ENCODE peak calls at places on chromosomes 6 and 20, in five cellular contexts. N is mammary epithelial cell, K is GM13976, T is psoas muscle, V is right lobe of liver. R is an unnamed sample.

GRCh38 chr6:16503241-16503775 is 258.0 kb downstream of the ATXN1 start:
- DNase-seq in T (no peak), V (no peak), N (no peak), K (no peak), R (no peak)

GRCh38 chr6:71906813-71907212 is 20.5 kb downstream of the RIMS1 start:
- DNase-seq in V (no peak), T (no peak), N (no peak), K (no peak), R (no peak)

GRCh38 chr6:114135348-114136002 is 164.5 kb upstream of the HDAC2 start:
- DNase-seq in V (no peak), K (no peak), N (no peak), T (no peak), R (no peak)

GRCh38 chr20:12371955-12372354 is 454.3 kb downstream of the BTBD3 start:
- DNase-seq in N (no peak), T (no peak), V (no peak), K (no peak), R (no peak)

GRCh38 chr6:11152581-11152980 is 41.1 kb upstream of the ERVFRD-1 start:
- DNase-seq in T (no peak), N (no peak), V (no peak), K (no peak), R (no peak)

GRCh38 chr20:51918561-51918960 is 116.2 kb upstream of the SALL4 start:
- DNase-seq in K (no peak), V (no peak), N (no peak), T (no peak), R (no peak)

GRCh38 chr6:127637830-127638229 is 60.9 kb downstream of the C6orf58 start:
- DNase-seq in V (no peak), K (no peak), N (no peak), T (no peak), R (no peak)

GRCh38 chr20:61886721-61887658 is 178.7 kb downstream of the TAF4 start:
- DNase-seq in T (peak), V (no peak), N (peak), K (peak), R (peak)

GRCh38 chr6:138182939-138183791 is 21.4 kb downstream of the ARFGEF3 start:
- DNase-seq in V (no peak), K (no peak), T (no peak), N (no peak), R (no peak)

GRCh38 chr20:44810061-44810390 is 320 bp downstream of the RIMS4 start:
- DNase-seq in N (no peak), K (no peak), T (no peak), V (no peak), R (no peak)

GRCh38 chr6:144678844-144679243 is 393.7 kb downstream of the UTRN start:
- DNase-seq in V (no peak), T (no peak), K (no peak), N (no peak), R (no peak)

GRCh38 chr20:58715709-58716475 is 23.3 kb downstream of the NPEPL1 start:
- DNase-seq in N (no peak), V (peak), K (peak), T (peak), R (no peak)

GRCh38 chr6:126063512-126064146 is 77.3 kb downstream of the TRMT11 start:
- DNase-seq in V (no peak), T (no peak), N (no peak), K (no peak), R (no peak)

GRCh38 chr6:75204222-75204958 is 1.5 kb downstream of the COL12A1 start:
- DNase-seq in V (no peak), K (peak), N (peak), T (peak), R (peak)

GRCh38 chr6:45709834-45710233 is 305.8 kb downstream of the CLIC5 start:
- DNase-seq in K (peak), N (no peak), V (no peak), T (no peak), R (peak)

GRCh38 chr6:85450578-85450884 is 648 bp downstream of the NT5E start:
- DNase-seq in K (peak), T (no peak), V (no peak), N (no peak), R (peak)

GRCh38 chr6:13251242-13251641 is 77.1 kb downstream of the TBC1D7 start:
- DNase-seq in V (no peak), T (no peak), N (no peak), K (no peak), R (no peak)

GRCh38 chr6:3206339-3207015 is 21.0 kb downstream of the TUBB2B start:
- DNase-seq in V (no peak), T (no peak), K (no peak), N (no peak), R (no peak)
- TF ChIP-seq CTCF in V (no peak), T (no peak), K (no peak), N (peak), R (no peak)

GRCh38 chr6:151661928-151662327 is 145.6 kb upstream of the ESR1 start:
- DNase-seq in K (no peak), T (no peak), N (no peak), V (no peak), R (no peak)
- TF ChIP-seq CTCF in K (peak), T (no peak), N (peak), V (peak), R (no peak)

DNA sequence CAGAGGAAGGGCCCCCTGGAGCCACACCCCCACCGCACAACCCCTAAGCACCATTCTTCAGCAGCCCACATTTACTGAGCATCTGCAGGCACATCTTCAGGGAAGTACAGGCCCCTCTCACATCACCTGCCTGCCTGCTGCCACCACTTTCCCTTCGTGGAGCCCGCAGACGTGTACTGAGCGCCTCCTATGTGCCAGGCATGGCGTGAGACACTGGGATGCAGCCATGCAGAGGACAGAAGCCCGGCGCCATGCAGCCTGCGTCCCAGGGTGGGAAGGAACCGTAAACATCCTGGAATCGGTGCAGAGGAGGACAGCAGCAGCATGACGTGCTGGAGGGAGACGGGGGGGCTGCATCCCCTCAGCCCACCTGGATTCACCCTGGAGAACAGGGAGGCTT is 78.1 kb downstream of the GRM4 start:
- DNase-seq in V (no peak), T (no peak), K (no peak), N (no peak), R (no peak)
- TF ChIP-seq CTCF in V (no peak), T (no peak), K (no peak), N (no peak), R (no peak)

GRCh38 chr6:4858194-4859028 is 82.2 kb downstream of the CDYL start:
- DNase-seq in K (no peak), V (no peak), T (no peak), N (no peak), R (no peak)

GRCh38 chr6:4853782-4854511 is 77.7 kb downstream of the CDYL start:
- DNase-seq in T (no peak), V (no peak), K (no peak), N (peak), R (no peak)

GRCh38 chr6:4853349-4853748 is 77.1 kb downstream of the CDYL start:
- DNase-seq in K (no peak), N (no peak), V (no peak), T (no peak), R (no peak)

GRCh38 chr6:4860387-4860786 is 84.2 kb downstream of the CDYL start:
- DNase-seq in V (no peak), N (no peak), T (no peak), K (no peak), R (no peak)

DNA sequence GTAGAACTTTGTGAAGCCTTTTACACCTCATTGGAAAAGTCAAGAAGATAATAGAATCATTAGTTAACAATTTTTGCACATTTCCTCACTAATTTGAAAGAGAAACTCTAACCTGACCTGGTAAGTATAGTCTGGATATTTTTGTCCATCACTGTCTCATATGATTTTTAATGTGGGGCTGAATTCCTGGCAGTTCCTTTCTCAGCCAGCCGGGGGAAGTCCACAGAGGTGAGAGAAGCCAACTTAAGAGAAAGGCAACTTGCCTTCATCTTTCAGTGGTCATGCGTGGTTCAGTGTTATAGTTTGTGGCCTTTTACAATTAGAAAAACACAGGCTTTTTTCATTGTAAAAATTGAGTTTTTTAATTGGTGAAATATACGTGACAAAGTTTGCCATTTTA is 80.6 kb downstream of the CDYL start:
- DNase-seq in K (no peak), T (no peak), N (no peak), V (no peak), R (no peak)
- TF ChIP-seq CTCF in K (no peak), T (no peak), N (no peak), V (no peak), R (no peak)

GRCh38 chr20:4563534-4563933 is 158.2 kb upstream of the PRND start:
- DNase-seq in T (no peak), K (no peak), V (no peak), N (peak), R (no peak)
- TF ChIP-seq CTCF in T (no peak), K (no peak), V (no peak), N (peak), R (no peak)

DNA sequence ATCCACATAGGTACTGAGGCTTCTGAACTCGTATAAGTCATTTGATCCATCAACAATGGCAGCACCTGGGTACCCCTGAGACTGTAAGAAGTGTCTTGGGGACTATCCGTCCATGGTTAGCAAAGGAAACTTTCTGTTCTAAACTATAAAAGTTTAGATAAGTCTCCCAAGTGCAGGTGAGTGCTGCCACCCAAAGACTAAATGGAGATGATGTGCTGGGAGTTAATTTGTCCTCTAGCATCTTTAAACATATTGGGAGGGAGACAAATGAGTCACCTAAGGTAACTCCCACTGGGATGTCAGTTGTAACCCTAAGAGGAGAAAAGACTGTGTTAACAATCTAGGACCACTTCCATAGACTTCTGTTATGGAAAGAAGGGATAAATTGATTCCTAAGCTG is 6.2 kb downstream of the BEND6 start:
- DNase-seq in K (no peak), T (no peak), N (peak), V (no peak), R (no peak)
- TF ChIP-seq CTCF in K (peak), T (no peak), N (peak), V (no peak), R (no peak)

GRCh38 chr6:112501705-112502104 is 154.6 kb downstream of the RFPL4B start:
- DNase-seq in T (no peak), K (no peak), V (no peak), N (no peak), R (no peak)

GRCh38 chr6:112503210-112503609 is 156.1 kb downstream of the RFPL4B start:
- DNase-seq in V (no peak), N (no peak), T (no peak), K (no peak), R (no peak)

DNA sequence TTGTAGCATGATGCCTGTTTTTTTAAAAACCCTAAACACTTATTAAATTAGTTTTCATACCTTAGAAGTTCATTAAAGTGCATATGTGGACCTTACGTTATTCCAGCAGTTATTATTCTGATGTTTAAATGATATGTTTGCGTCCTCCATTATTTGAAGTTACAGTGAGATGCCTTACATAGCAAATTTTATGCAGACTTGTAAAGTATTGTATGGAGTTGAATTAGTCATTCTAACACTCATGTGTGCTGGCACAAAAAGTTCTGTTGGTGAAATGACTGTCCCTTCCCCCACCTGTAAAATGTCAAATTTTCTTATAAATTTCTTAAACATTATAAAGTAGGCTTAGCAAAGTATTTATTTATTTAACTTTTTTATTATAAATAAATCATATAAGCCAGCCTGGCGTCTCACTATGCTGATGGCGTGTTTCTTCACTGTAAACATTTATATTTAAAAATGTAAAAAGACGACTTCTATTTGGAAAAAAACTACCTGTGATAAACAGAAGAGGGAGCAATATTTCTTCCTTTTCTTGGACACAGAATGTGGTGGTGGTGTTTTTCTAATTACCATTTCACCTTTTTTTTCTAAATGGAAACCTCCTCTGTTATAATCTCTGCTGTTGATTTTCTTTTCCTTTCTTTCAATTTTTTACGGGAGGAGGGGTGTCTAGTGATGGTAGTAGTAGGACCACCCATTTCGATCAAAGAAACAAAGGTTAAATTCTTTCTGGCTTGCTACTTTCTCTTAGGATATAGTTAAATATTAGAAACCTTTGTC is 155.4 kb downstream of the RFPL4B start:
- DNase-seq in T (no peak), K (no peak), N (no peak), V (no peak), R (no peak)
- TF ChIP-seq CTCF in T (no peak), K (no peak), N (peak), V (peak), R (no peak)

DNA sequence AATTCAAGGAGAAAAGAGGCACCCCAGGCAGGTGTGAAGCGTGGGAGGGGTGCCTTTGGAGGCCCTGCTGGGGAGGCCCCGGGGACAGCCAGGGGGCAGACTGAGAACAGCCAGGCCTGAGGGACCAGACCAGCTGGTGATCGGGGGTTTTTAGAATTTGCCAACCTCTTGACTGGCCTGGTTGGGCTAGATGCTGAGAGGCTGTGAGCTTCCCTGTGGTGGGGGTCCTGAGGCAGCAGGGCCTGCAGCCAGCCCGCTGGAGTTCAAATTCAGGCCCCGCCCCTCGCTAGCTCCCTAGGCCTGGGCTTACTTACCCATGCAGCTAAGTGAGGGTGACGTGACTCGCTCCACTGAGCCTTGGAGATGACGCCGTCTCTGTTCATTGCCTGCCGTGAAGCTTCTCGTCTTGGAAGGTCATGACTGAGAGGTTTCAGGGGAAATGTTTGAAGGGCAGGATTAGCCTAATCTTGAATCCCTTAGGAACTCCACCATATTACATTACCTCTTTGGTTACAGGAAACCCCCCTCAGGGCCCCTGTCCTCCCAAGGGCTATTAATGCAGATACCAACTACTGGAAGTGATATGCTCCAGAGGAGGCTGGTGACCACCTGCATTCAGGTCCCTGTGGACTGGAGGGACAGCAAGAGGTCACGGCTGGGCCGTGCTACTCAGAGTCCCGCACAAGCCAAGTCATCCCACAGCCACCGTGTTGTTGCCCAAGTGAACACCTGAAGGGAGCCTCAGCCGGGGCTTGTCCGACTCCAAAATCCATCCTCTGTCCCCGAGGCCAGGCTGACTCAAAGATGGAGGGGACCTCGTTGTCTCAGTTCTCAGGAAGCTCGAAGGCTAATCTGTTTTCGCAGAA is 73.9 kb upstream of the DUSP22 start:
- DNase-seq in V (no peak), K (peak), T (no peak), N (no peak), R (peak)
- TF ChIP-seq CTCF in V (no peak), K (peak), T (no peak), N (no peak), R (no peak)

DNA sequence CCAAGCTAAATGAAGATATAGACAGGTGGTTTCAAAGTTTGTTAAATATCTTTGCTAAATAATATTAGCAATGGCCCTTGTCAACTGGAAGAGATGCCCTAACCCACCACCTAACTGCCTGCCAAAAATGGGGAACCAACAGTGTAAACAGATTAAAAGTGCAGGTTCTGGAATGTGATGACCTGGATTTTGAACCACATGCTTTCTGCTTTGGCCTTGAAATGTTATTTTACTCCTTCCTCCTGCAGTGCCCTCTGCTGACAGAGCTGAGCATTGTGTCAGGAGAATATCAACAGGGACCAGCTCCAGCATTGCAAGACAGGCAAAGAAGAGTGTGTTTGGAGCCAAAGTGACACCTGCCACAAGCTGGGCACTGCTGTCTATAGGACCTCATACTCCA is 226.6 kb downstream of the MYLK4 start:
- DNase-seq in N (no peak), V (no peak), T (no peak), K (no peak), R (no peak)
- TF ChIP-seq CTCF in N (peak), V (peak), T (no peak), K (no peak), R (peak)

GRCh38 chr6:166515072-166515810 is 71.2 kb downstream of the RAMACL start:
- DNase-seq in V (no peak), T (peak), N (peak), K (no peak), R (peak)
- TF ChIP-seq CTCF in V (no peak), T (peak), N (peak), K (no peak), R (no peak)

R was measured in GM20000.